ENCODE peak calls at places on chromosomes 11 and 22, in four cellular contexts. D is uterus, Y is left ventricle myocardium inferior, X is GM23248. I is an unnamed sample.

GRCh38 chr22:37601540-37602442 is 6.8 kb upstream of the GGA1 start:
- DNase-seq in Y (no peak), D (no peak), X (peak; percentile 66), I (no peak)

GRCh38 chr11:85414175-85414574 is 213.0 kb downstream of the DLG2 start:
- DNase-seq in Y (no peak), X (no peak), D (no peak), I (no peak)

GRCh38 chr11:104918113-104918824 is 20.0 kb upstream of the CASP12 start:
- DNase-seq in Y (no peak), X (peak; percentile 79), D (no peak), I (no peak)

GRCh38 chr22:50671641-50672040 is 982 bp upstream of the SHANK3 start:
- DNase-seq in D (no peak), X (peak; percentile 31), Y (no peak), I (no peak)

GRCh38 chr11:13314676-13315394 is 37.2 kb downstream of the BMAL1 start:
- DNase-seq in Y (no peak), D (no peak), X (peak; percentile 15), I (no peak)

GRCh38 chr11:18696638-18697225 is 1.8 kb upstream of the TMEM86A start:
- DNase-seq in X (peak; percentile 63), D (no peak), Y (no peak), I (no peak)

GRCh38 chr11:131036544-131036943 is 120.3 kb upstream of the SNX19 start:
- DNase-seq in D (no peak), X (no peak), Y (no peak), I (no peak)

GRCh38 chr11:63791495-63792167 is 21.6 kb upstream of the SPINDOC start:
- DNase-seq in Y (no peak), D (no peak), X (no peak), I (no peak)

GRCh38 chr11:22521226-22521625 is 104.4 kb downstream of the FANCF start:
- DNase-seq in X (peak; percentile 83), D (no peak), Y (no peak), I (no peak)

GRCh38 chr22:46050916-46051614 is 74.1 kb upstream of the WNT7B start:
- DNase-seq in D (peak; percentile 20), Y (peak; percentile 12), X (no peak), I (peak; percentile 67)

GRCh38 chr11:110455718-110456117 is 26.0 kb downstream of the FDX1 start:
- DNase-seq in X (no peak), D (no peak), Y (no peak), I (no peak)

GRCh38 chr11:69524991-69525411 is 43.5 kb downstream of the LINC01488 start:
- DNase-seq in Y (no peak), D (no peak), X (no peak), I (peak; percentile 71)

GRCh38 chr11:70064726-70065317 is 13.3 kb upstream of the ANO1 start:
- DNase-seq in X (no peak), D (no peak), Y (no peak), I (no peak)

GRCh38 chr22:22103078-22103593 is 120.5 kb upstream of the TOP3B start:
- DNase-seq in X (peak; percentile 26), D (no peak), Y (no peak), I (no peak)

GRCh38 chr11:36953986-36954385 is 355.9 kb upstream of the RAG2 start:
- DNase-seq in X (peak; percentile 2), Y (no peak), D (no peak), I (no peak)

GRCh38 chr11:69531071-69531716 is 49.7 kb downstream of the LINC01488 start:
- DNase-seq in Y (no peak), X (no peak), D (no peak), I (peak; percentile 37)

GRCh38 chr11:122681731-122682130 is 26.2 kb downstream of the UBASH3B start:
- DNase-seq in Y (no peak), D (no peak), X (peak; percentile 39), I (no peak)

GRCh38 chr11:65558002-65558784 is at the start of gene LTBP3:
- DNase-seq in D (peak; percentile 86), Y (peak; percentile 87), X (peak; percentile 90), I (peak; percentile 91)

GRCh38 chr11:87368151-87368550 is 330.4 kb downstream of the TMEM135 start:
- DNase-seq in Y (no peak), X (no peak), D (no peak), I (no peak)

GRCh38 chr22:49670610-49671330 is 156.9 kb downstream of the BRD1 start:
- DNase-seq in Y (no peak), D (no peak), X (no peak), I (peak; percentile 46)

GRCh38 chr22:49672013-49672516 is 155.6 kb downstream of the BRD1 start:
- DNase-seq in Y (no peak), X (no peak), D (no peak), I (peak; percentile 12)

GRCh38 chr22:49673048-49673447 is 154.6 kb downstream of the BRD1 start:
- DNase-seq in X (no peak), Y (no peak), D (no peak), I (no peak)

GRCh38 chr22:49674479-49674830 is 153.2 kb downstream of the BRD1 start:
- DNase-seq in D (no peak), X (no peak), Y (no peak), I (no peak)

GRCh38 chr22:49671331-49672012 is 156.2 kb downstream of the BRD1 start:
- DNase-seq in X (no peak), Y (no peak), D (no peak), I (peak; percentile 31)
- H3K4me3 ChIP-seq in X (no peak overlapping the region), Y (peak overlapping the region; percentile 64), D (no peak overlapping the region), I (no peak overlapping the region)

DNA sequence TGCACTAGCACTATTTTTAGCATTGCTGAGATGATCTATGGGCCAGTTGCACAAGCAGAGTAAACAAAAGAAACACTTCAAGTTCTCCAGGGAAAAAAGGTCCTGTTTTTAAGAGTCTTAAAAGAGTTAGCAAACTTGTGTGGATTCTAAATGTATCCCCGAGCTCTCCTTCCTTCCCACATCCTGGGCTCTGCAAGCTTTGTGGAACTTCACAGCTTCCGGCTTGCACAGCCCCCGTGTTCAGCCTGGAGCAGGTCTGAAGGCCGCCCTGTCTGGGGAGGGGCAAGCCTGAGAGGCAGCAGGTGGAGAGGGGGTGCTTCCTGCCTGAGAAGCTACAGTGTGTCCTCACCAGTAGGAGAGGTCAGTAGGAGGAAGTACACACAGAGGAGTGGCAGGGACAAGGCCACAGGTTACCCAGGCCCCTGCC is 35.1 kb upstream of the SUSD2 start:
- DNase-seq in Y (no peak), D (peak; percentile 45), X (peak; percentile 73), I (no peak)
- H3K4me1 ChIP-seq in Y (peaks cover 92% of the 10 kb centered on the region), D (peaks cover 22% of the 10 kb centered on the region), X (peaks cover 29% of the 10 kb centered on the region), I (peaks cover 5% of the 10 kb centered on the region)

DNA sequence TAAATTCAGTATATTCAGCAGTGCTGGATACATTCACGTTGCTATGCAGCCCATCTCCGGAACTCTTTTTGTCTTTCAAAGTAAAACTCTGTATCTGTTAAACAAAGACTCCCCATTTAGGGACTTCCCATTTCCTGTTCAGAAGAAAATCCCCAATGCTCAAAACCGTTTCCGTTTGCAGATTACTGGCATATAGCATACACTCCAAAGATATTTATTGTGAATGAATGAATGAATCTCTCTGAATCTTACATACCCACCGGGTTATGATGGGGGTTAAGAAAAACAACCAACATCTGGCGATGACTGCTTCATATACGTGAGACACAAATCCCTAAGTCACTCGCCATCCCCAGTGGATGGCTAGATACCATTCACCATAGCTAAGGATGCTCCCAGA is 1.6 kb downstream of the THY1 start:
- DNase-seq in D (no peak), X (peak; percentile 47), Y (no peak), I (no peak)
- H3K4me3 ChIP-seq in D (no peak overlapping the region), X (peak overlapping the region; percentile 98), Y (peak overlapping the region; percentile 62), I (no peak overlapping the region)

GRCh38 chr11:43521471-43521870 is 159.1 kb upstream of the HSD17B12 start:
- DNase-seq in X (no peak), D (no peak), Y (no peak), I (no peak)
- H3K4me1 ChIP-seq in X (no peaks in the 10 kb centered on the region), D (no peaks in the 10 kb centered on the region), Y (no peaks in the 10 kb centered on the region), I (no peaks in the 10 kb centered on the region)

GRCh38 chr11:28976012-28976800 is 868.0 kb downstream of the METTL15 start:
- DNase-seq in Y (no peak), X (no peak), D (no peak), I (no peak)
- H3K4me3 ChIP-seq in Y (no peak overlapping the region), X (no peak overlapping the region), D (no peak overlapping the region), I (no peak overlapping the region)

GRCh38 chr11:1534171-1534570 is 37.9 kb downstream of the DUSP8 start:
- DNase-seq in Y (no peak), D (no peak), X (no peak), I (no peak)
- H3K4me1 ChIP-seq in Y (peaks cover 85% of the 10 kb centered on the region), D (peaks cover 8% of the 10 kb centered on the region), X (peaks cover 26% of the 10 kb centered on the region), I (no peaks in the 10 kb centered on the region)

DNA sequence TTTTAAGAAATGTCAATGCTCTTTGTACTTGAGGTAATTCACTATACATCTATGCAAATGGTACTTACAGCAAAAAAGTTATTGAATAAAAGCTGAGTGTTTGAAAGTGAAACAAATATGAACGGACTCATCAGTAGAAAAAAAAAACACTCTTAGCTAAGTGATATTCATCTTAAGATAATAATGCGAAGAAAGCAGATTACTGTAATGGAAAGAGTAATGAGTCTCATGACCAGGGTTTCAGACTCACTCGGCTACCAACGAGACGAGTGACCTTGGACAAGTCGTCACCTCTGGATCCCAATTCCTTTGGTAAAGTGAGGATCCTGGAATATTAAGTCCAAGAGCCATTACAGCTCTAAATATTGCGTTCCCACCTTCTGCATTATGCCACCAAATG is 57.0 kb downstream of the PACSIN2 start:
- DNase-seq in Y (no peak), X (no peak), D (no peak), I (no peak)
- H3K4me3 ChIP-seq in Y (peak overlapping the region; percentile 63), X (no peak overlapping the region), D (no peak overlapping the region), I (no peak overlapping the region)

GRCh38 chr11:2886936-2887335 is 1.4 kb upstream of the CDKN1C start:
- DNase-seq in X (no peak), D (no peak), Y (no peak), I (no peak)
- H3K4me1 ChIP-seq in X (peaks cover 3% of the 10 kb centered on the region), D (peaks cover 15% of the 10 kb centered on the region), Y (peaks cover 67% of the 10 kb centered on the region), I (no peaks in the 10 kb centered on the region)